ENCODE peak calls at places on chromosomes 11 and 22, in six cellular contexts. S is transverse colon, F is hepatocyte, E is brain microvascular endothelial cell, D is heart left ventricle, L is mucosa of descending colon. T is an unnamed sample.

GRCh38 chr11:117315285-117316196 is 515 bp downstream of the BACE1 start:
- DNase-seq in S (no peak), F (peak; percentile 17), E (no peak), D (peak; percentile 24), L (no peak), T (no peak)

GRCh38 chr11:1298695-1299492 is 10.5 kb downstream of the TOLLIP start:
- DNase-seq in S (peak; percentile 89), F (peak; percentile 94), E (no peak), D (peak; percentile 65), L (peak; percentile 87), T (no peak)

GRCh38 chr11:19073454-19074415 is 13.2 kb upstream of the MRGPRX2 start:
- DNase-seq in S (no peak), F (no peak), E (no peak), D (no peak), L (no peak), T (no peak)

GRCh38 chr22:33747576-33748180 is 172.6 kb downstream of the LARGE1 start:
- DNase-seq in S (peak; percentile 28), F (no peak), E (no peak), D (no peak), L (peak; percentile 21), T (no peak)

GRCh38 chr11:70810131-70810530 is 411.8 kb downstream of the CTTN start:
- DNase-seq in S (no peak), F (no peak), E (no peak), D (no peak), L (no peak), T (no peak)

GRCh38 chr11:92269021-92269420 is 44.4 kb downstream of the FAT3 start:
- DNase-seq in S (no peak), F (peak; percentile 31), E (peak; percentile 7), D (no peak), L (no peak), T (peak; percentile 42)

GRCh38 chr22:27669798-27670599 is 131.6 kb downstream of the MN1 start:
- DNase-seq in S (no peak), F (peak; percentile 53), E (no peak), D (no peak), L (no peak), T (no peak)

GRCh38 chr11:26790738-26791137 is 68.9 kb upstream of the SLC5A12 start:
- DNase-seq in S (no peak), F (no peak), E (no peak), D (no peak), L (no peak), T (no peak)

GRCh38 chr11:16783321-16783801 is 44.9 kb downstream of the C11orf58 start:
- DNase-seq in S (no peak), F (no peak), E (no peak), D (no peak), L (no peak), T (no peak)

GRCh38 chr22:18032455-18033101 is 8.2 kb upstream of the MICAL3 start:
- DNase-seq in S (no peak), F (no peak), E (peak; percentile 14), D (no peak), L (no peak), T (no peak)

GRCh38 chr11:108221401-108221800 is 1.0 kb downstream of the NPAT start:
- DNase-seq in S (no peak), F (no peak), E (peak; percentile 7), D (no peak), L (no peak), T (no peak)

GRCh38 chr11:64893194-64894069 is 15.0 kb upstream of the EHD1 start:
- DNase-seq in S (peak; percentile 94), F (peak; percentile 90), E (no peak), D (no peak), L (peak; percentile 93), T (no peak)

GRCh38 chr11:126400019-126400962 is 44.8 kb downstream of the ST3GAL4 start:
- DNase-seq in S (no peak), F (no peak), E (no peak), D (no peak), L (no peak), T (no peak)

GRCh38 chr11:129056916-129057315 is 114.2 kb upstream of the TP53AIP1 start:
- DNase-seq in S (no peak), F (no peak), E (no peak), D (no peak), L (no peak), T (no peak)

GRCh38 chr11:44749160-44749559 is 22.4 kb downstream of the TSPAN18 start:
- DNase-seq in S (no peak), F (no peak), E (no peak), D (no peak), L (no peak), T (no peak)

GRCh38 chr22:44168206-44168605 is 12.5 kb upstream of the PARVG start:
- DNase-seq in S (no peak), F (no peak), E (no peak), D (no peak), L (no peak), T (no peak)

GRCh38 chr22:20979243-20979809 is 2.8 kb upstream of the LZTR1 start:
- DNase-seq in S (peak; percentile 81), F (peak; percentile 91), E (peak; percentile 71), D (peak; percentile 43), L (peak; percentile 86), T (no peak)

GRCh38 chr11:11379661-11380060 is 26.6 kb upstream of the CSNK2A3 start:
- DNase-seq in S (no peak), F (no peak), E (no peak), D (no peak), L (no peak), T (no peak)

DNA sequence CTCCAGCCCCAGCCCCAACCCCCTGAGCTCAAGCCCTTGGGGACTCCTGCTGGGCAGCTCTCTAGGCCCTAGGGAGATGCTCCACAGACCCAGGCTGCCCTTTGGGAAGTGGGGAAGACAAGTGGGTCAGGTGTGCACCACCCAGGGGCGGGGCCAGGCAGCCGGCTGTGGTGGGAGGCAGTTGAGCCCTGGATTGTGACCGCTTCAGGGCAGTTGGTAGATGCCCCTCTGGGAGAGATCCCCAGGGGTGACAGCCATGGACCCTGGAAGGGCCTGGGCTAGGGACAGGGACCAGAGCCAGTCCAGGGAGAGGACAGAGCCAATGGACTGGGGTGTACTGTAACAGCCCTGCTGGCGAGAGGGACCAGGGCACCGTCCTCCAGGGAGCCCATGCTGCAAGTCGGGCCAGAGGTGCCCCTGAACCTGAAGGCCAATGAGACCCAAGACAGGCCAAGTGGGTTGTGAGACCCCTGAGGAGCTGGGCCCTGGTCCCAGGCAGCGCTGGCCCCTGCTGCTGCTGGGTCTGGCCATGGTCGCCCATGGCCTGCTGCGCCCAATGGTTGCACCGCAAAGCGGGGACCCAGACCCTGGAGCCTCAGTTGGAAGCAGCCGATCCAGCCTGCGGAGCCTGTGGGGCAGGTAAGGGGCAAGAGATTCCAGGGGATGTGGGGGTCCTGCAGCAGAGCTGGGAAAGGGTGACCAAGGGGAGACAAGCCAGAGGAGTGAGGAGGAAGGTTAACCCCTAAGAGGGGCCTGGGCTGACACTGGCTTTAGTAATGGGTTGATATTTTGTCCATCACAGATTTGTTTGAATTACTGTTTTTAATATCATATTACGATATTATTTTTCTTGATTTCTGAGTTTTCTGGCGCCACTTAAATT is at the start of gene IGLL5:
- DNase-seq in S (peak; percentile 54), F (no peak), E (no peak), D (no peak), L (no peak), T (no peak)
- H3K4me3 ChIP-seq in S (no peak within 1 kb of the TSS), F (no peak within 1 kb of the TSS), E (no peak within 1 kb of the TSS), D (no peak within 1 kb of the TSS), L (no peak within 1 kb of the TSS), T (no peak within 1 kb of the TSS)

GRCh38 chr22:38294193-38294592 is 21.4 kb upstream of the TMEM184B start:
- DNase-seq in S (no peak), F (no peak), E (no peak), D (no peak), L (no peak), T (no peak)

GRCh38 chr22:38290347-38290746 is 17.5 kb upstream of the TMEM184B start:
- DNase-seq in S (peak; percentile 69), F (peak; percentile 57), E (no peak), D (no peak), L (peak; percentile 52), T (no peak)

GRCh38 chr22:38291201-38291777 is 18.5 kb upstream of the TMEM184B start:
- DNase-seq in S (no peak), F (peak; percentile 71), E (no peak), D (no peak), L (no peak), T (no peak)

GRCh38 chr22:38295339-38295738 is 21.9 kb downstream of the CSNK1E start:
- DNase-seq in S (no peak), F (no peak), E (no peak), D (no peak), L (no peak), T (no peak)

GRCh38 chr22:38292694-38293093 is 19.9 kb upstream of the TMEM184B start:
- DNase-seq in S (no peak), F (no peak), E (peak; percentile 36), D (no peak), L (no peak), T (no peak)
- TF ChIP-seq CTCF in S (no peak), F (no peak), E (no peak), D (no peak), L (no peak), T (no peak)

DNA sequence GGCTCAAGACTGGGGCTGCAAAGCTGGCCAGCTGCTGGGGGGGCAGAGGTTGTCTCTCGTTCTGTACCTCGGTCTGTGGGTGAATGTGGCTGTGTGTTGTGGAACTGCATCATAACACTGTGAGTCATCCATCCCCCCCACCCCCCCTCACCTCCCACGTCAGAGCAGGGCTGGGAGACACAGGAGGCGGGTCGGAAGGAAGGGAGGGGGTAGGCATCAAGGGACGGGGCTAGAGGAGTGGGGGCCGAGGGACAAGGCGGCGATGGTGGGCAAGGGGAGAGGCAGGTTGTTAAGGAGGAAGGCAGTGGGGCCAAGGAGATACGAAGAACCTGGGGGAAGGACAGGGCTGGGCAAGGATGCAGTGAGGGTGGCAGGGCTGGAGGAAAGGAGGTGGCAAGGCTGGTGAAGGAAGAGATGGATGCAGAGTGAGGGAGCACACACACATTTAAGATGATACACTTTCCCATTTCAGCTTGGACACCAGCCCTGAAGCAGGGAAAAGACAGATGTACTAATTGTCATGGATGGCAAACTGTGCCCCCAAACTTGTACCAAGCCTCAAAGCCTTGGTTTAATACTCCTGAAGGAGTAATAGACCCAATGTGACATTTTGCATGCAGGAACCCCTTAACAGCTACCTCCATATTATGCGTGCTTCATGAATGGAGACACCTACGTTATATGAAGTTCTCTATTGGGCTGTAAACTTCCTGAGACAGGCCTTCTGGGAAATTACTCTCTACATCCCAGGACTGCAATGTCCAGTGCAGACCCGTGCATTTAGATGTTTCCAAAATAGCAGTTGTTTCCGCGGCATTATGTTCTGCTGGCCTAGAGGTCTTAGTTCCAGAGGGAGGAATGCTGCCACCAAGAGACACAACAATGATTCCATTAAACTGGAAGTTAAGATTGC is at the start of gene YPEL4:
- DNase-seq in S (peak; percentile 57), F (peak; percentile 83), E (peak; percentile 74), D (peak; percentile 62), L (peak; percentile 38), T (no peak)
- H3K4me3 ChIP-seq in S (peak within 1 kb of the TSS; percentile 46), F (peak within 1 kb of the TSS; percentile 2), E (peak within 1 kb of the TSS; percentile 38), D (peak within 1 kb of the TSS; percentile 24), L (no peak within 1 kb of the TSS), T (peak within 1 kb of the TSS; percentile 62)

GRCh38 chr22:25878933-25879332 is 136.9 kb downstream of the MYO18B start:
- DNase-seq in S (no peak), F (no peak), E (no peak), D (no peak), L (no peak), T (no peak)

GRCh38 chr22:25882366-25882765 is 140.4 kb downstream of the MYO18B start:
- DNase-seq in S (no peak), F (no peak), E (no peak), D (no peak), L (no peak), T (no peak)

GRCh38 chr22:25881353-25881752 is 139.4 kb downstream of the MYO18B start:
- DNase-seq in S (no peak), F (no peak), E (no peak), D (no peak), L (no peak), T (no peak)

GRCh38 chr22:25884121-25884520 is 142.1 kb downstream of the MYO18B start:
- DNase-seq in S (no peak), F (no peak), E (no peak), D (no peak), L (no peak), T (no peak)

GRCh38 chr22:25880524-25880923 is 138.5 kb downstream of the MYO18B start:
- DNase-seq in S (no peak), F (no peak), E (no peak), D (no peak), L (no peak), T (no peak)
- TF ChIP-seq CTCF in S (no peak), F (no peak), E (no peak), D (no peak), L (no peak), T (no peak)

T was measured in AG04449.